ENCODE peak calls at places on chromosome 3, in six cellular contexts. One of them, this sample, is unnamed.
A peak's percentile ranks its signal among the peaks of the same experiment; 100 is the strongest.

GRCh38 chr3:138464490-138464860 is 30.1 kb downstream of the ESYT3 start:
- DNase-seq in heart right ventricle: no peak
- DNase-seq in skeletal muscle cell: no peak
- DNase-seq in epithelial cell of esophagus: no peak
- DNase-seq in AG09319: no peak
- DNase-seq in midbrain: no peak
- DNase-seq in this sample: no peak

GRCh38 chr3:169363318-169363717 is 300.2 kb downstream of the MECOM start:
- DNase-seq in heart right ventricle: no peak
- DNase-seq in skeletal muscle cell: no peak
- DNase-seq in epithelial cell of esophagus: no peak
- DNase-seq in AG09319: no peak
- DNase-seq in midbrain: no peak
- DNase-seq in this sample: no peak

GRCh38 chr3:173891272-173892100 is 493.9 kb downstream of the NLGN1 start:
- DNase-seq in heart right ventricle: no peak
- DNase-seq in skeletal muscle cell: no peak
- DNase-seq in epithelial cell of esophagus: peak; percentile 61
- DNase-seq in AG09319: no peak
- DNase-seq in midbrain: no peak
- DNase-seq in this sample: no peak

GRCh38 chr3:63766261-63766660 is 52.8 kb upstream of the C3orf49 start:
- DNase-seq in heart right ventricle: no peak
- DNase-seq in skeletal muscle cell: no peak
- DNase-seq in epithelial cell of esophagus: no peak
- DNase-seq in AG09319: no peak
- DNase-seq in midbrain: no peak
- DNase-seq in this sample: no peak

GRCh38 chr3:4493931-4494806 is 1.0 kb downstream of the ITPR1 start:
- DNase-seq in heart right ventricle: peak; percentile 30
- DNase-seq in skeletal muscle cell: no peak
- DNase-seq in epithelial cell of esophagus: peak; percentile 11
- DNase-seq in AG09319: no peak
- DNase-seq in midbrain: no peak
- DNase-seq in this sample: no peak

GRCh38 chr3:186413615-186414415 is 51.8 kb upstream of the DGKG start:
- DNase-seq in heart right ventricle: peak; percentile 28
- DNase-seq in skeletal muscle cell: peak; percentile 65
- DNase-seq in epithelial cell of esophagus: peak; percentile 21
- DNase-seq in AG09319: no peak
- DNase-seq in midbrain: peak; percentile 78
- DNase-seq in this sample: no peak

GRCh38 chr3:123333401-123333800 is 115.5 kb downstream of the ADCY5 start:
- DNase-seq in heart right ventricle: no peak
- DNase-seq in skeletal muscle cell: no peak
- DNase-seq in epithelial cell of esophagus: no peak
- DNase-seq in AG09319: no peak
- DNase-seq in midbrain: no peak
- DNase-seq in this sample: no peak

GRCh38 chr3:64340636-64341240 is 115.5 kb upstream of the PRICKLE2 start:
- DNase-seq in heart right ventricle: no peak
- DNase-seq in skeletal muscle cell: peak; percentile 89
- DNase-seq in epithelial cell of esophagus: peak; percentile 43
- DNase-seq in AG09319: no peak
- DNase-seq in midbrain: no peak
- DNase-seq in this sample: no peak

GRCh38 chr3:124919756-124920155 is 14.8 kb downstream of the MUC13 start:
- DNase-seq in heart right ventricle: no peak
- DNase-seq in skeletal muscle cell: no peak
- DNase-seq in epithelial cell of esophagus: no peak
- DNase-seq in AG09319: no peak
- DNase-seq in midbrain: no peak
- DNase-seq in this sample: no peak

GRCh38 chr3:71784914-71785593 is at the start of gene PROK2:
- DNase-seq in heart right ventricle: no peak
- DNase-seq in skeletal muscle cell: no peak
- DNase-seq in epithelial cell of esophagus: no peak
- DNase-seq in AG09319: no peak
- DNase-seq in midbrain: no peak
- DNase-seq in this sample: no peak

GRCh38 chr3:98269846-98270245 is 5.8 kb downstream of the OR5H6 start:
- DNase-seq in heart right ventricle: no peak
- DNase-seq in skeletal muscle cell: no peak
- DNase-seq in epithelial cell of esophagus: no peak
- DNase-seq in AG09319: no peak
- DNase-seq in midbrain: no peak
- DNase-seq in this sample: no peak

GRCh38 chr3:119582178-119582577 is 2.9 kb downstream of the ADPRH start:
- DNase-seq in heart right ventricle: no peak
- DNase-seq in skeletal muscle cell: no peak
- DNase-seq in epithelial cell of esophagus: peak; percentile 50
- DNase-seq in AG09319: no peak
- DNase-seq in midbrain: no peak
- DNase-seq in this sample: no peak

GRCh38 chr3:42880601-42881451 is 5.1 kb upstream of the CYP8B1 start:
- DNase-seq in heart right ventricle: peak; percentile 82
- DNase-seq in skeletal muscle cell: peak; percentile 27
- DNase-seq in epithelial cell of esophagus: peak; percentile 80
- DNase-seq in AG09319: peak; percentile 38
- DNase-seq in midbrain: peak; percentile 83
- DNase-seq in this sample: peak; percentile 85

GRCh38 chr3:179015551-179016020 is 56.0 kb downstream of the ZMAT3 start:
- DNase-seq in heart right ventricle: peak; percentile 56
- DNase-seq in skeletal muscle cell: peak; percentile 30
- DNase-seq in epithelial cell of esophagus: peak; percentile 79
- DNase-seq in AG09319: peak; percentile 48
- DNase-seq in midbrain: peak; percentile 86
- DNase-seq in this sample: no peak

GRCh38 chr3:37862219-37862711 is 585 bp downstream of the CTDSPL start:
- DNase-seq in heart right ventricle: peak; percentile 52
- DNase-seq in skeletal muscle cell: no peak
- DNase-seq in epithelial cell of esophagus: peak; percentile 67
- DNase-seq in AG09319: no peak
- DNase-seq in midbrain: peak; percentile 20
- DNase-seq in this sample: no peak

GRCh38 chr3:17912011-17912760 is 169.8 kb upstream of the TBC1D5 start:
- DNase-seq in heart right ventricle: no peak
- DNase-seq in skeletal muscle cell: no peak
- DNase-seq in epithelial cell of esophagus: no peak
- DNase-seq in AG09319: no peak
- DNase-seq in midbrain: no peak
- DNase-seq in this sample: no peak

GRCh38 chr3:150407818-150408231 is 273 bp upstream of the TSC22D2 start:
- DNase-seq in heart right ventricle: peak; percentile 96
- DNase-seq in skeletal muscle cell: no peak
- DNase-seq in epithelial cell of esophagus: no peak
- DNase-seq in AG09319: no peak
- DNase-seq in midbrain: no peak
- DNase-seq in this sample: no peak

GRCh38 chr3:126108689-126109075 is 24.8 kb upstream of the SLC41A3 start:
- DNase-seq in heart right ventricle: no peak
- DNase-seq in skeletal muscle cell: no peak
- DNase-seq in epithelial cell of esophagus: no peak
- DNase-seq in AG09319: no peak
- DNase-seq in midbrain: no peak
- DNase-seq in this sample: peak; percentile 40

GRCh38 chr3:11718582-11719405 is 75.1 kb upstream of the VGLL4 start:
- DNase-seq in heart right ventricle: peak; percentile 48
- DNase-seq in skeletal muscle cell: no peak
- DNase-seq in epithelial cell of esophagus: peak; percentile 67
- DNase-seq in AG09319: no peak
- DNase-seq in midbrain: peak; percentile 49
- DNase-seq in this sample: no peak

GRCh38 chr3:13574083-13574797 is 25.3 kb downstream of the FBLN2 start:
- DNase-seq in heart right ventricle: no peak
- DNase-seq in skeletal muscle cell: no peak
- DNase-seq in epithelial cell of esophagus: no peak
- DNase-seq in AG09319: no peak
- DNase-seq in midbrain: no peak
- DNase-seq in this sample: peak; percentile 85

GRCh38 chr3:13025090-13025489 is 48.1 kb downstream of the IQSEC1 start:
- DNase-seq in heart right ventricle: no peak
- DNase-seq in skeletal muscle cell: no peak
- DNase-seq in epithelial cell of esophagus: peak; percentile 57
- DNase-seq in AG09319: peak; percentile 12
- DNase-seq in midbrain: no peak
- DNase-seq in this sample: no peak

GRCh38 chr3:127408684-127409420 is 121.0 kb upstream of the PRR20G start:
- DNase-seq in heart right ventricle: peak; percentile 1
- DNase-seq in skeletal muscle cell: no peak
- DNase-seq in epithelial cell of esophagus: no peak
- DNase-seq in AG09319: no peak
- DNase-seq in midbrain: no peak
- DNase-seq in this sample: peak; percentile 62

GRCh38 chr3:120496278-120496975 is 45.6 kb upstream of the FSTL1 start:
- DNase-seq in heart right ventricle: no peak
- DNase-seq in skeletal muscle cell: peak; percentile 38
- DNase-seq in epithelial cell of esophagus: peak; percentile 94
- DNase-seq in AG09319: peak; percentile 44
- DNase-seq in midbrain: no peak
- DNase-seq in this sample: no peak

GRCh38 chr3:185422677-185423076 is 59.7 kb downstream of the MAP3K13 start:
- DNase-seq in heart right ventricle: no peak
- DNase-seq in skeletal muscle cell: no peak
- DNase-seq in epithelial cell of esophagus: no peak
- DNase-seq in AG09319: no peak
- DNase-seq in midbrain: no peak
- DNase-seq in this sample: no peak

GRCh38 chr3:50430186-50430585 is 70.9 kb upstream of the TMEM115 start:
- DNase-seq in heart right ventricle: no peak
- DNase-seq in skeletal muscle cell: no peak
- DNase-seq in epithelial cell of esophagus: no peak
- DNase-seq in AG09319: no peak
- DNase-seq in midbrain: no peak
- DNase-seq in this sample: no peak

GRCh38 chr3:188574885-188575284 is 420.9 kb downstream of the LPP start:
- DNase-seq in heart right ventricle: no peak
- DNase-seq in skeletal muscle cell: no peak
- DNase-seq in epithelial cell of esophagus: no peak
- DNase-seq in AG09319: no peak
- DNase-seq in midbrain: no peak
- DNase-seq in this sample: no peak

GRCh38 chr3:66239513-66240135 is 18.8 kb downstream of the SLC25A26 start:
- DNase-seq in heart right ventricle: no peak
- DNase-seq in skeletal muscle cell: no peak
- DNase-seq in epithelial cell of esophagus: no peak
- DNase-seq in AG09319: no peak
- DNase-seq in midbrain: no peak
- DNase-seq in this sample: no peak

GRCh38 chr3:149613988-149614387 is 43.8 kb downstream of the WWTR1 start:
- DNase-seq in heart right ventricle: no peak
- DNase-seq in skeletal muscle cell: no peak
- DNase-seq in epithelial cell of esophagus: no peak
- DNase-seq in AG09319: no peak
- DNase-seq in midbrain: no peak
- DNase-seq in this sample: no peak

GRCh38 chr3:16249336-16249735 is 15.4 kb downstream of the DPH3 start:
- DNase-seq in heart right ventricle: no peak
- DNase-seq in skeletal muscle cell: no peak
- DNase-seq in epithelial cell of esophagus: peak; percentile 33
- DNase-seq in AG09319: no peak
- DNase-seq in midbrain: no peak
- DNase-seq in this sample: no peak

GRCh38 chr3:57597240-57597972 is at the start of gene ARF4:
- DNase-seq in heart right ventricle: peak; percentile 99
- DNase-seq in skeletal muscle cell: peak; percentile 98
- DNase-seq in epithelial cell of esophagus: peak; percentile 100
- DNase-seq in AG09319: peak; percentile 99
- DNase-seq in midbrain: peak; percentile 99
- DNase-seq in this sample: peak; percentile 100

GRCh38 chr3:55162031-55162784 is 234.3 kb upstream of the LRTM1 start:
- DNase-seq in heart right ventricle: no peak
- DNase-seq in skeletal muscle cell: no peak
- DNase-seq in epithelial cell of esophagus: no peak
- DNase-seq in AG09319: no peak
- DNase-seq in midbrain: no peak
- DNase-seq in this sample: no peak

GRCh38 chr3:132343018-132343612 is 25.9 kb downstream of the ACP3 start:
- DNase-seq in heart right ventricle: peak; percentile 52
- DNase-seq in skeletal muscle cell: no peak
- DNase-seq in epithelial cell of esophagus: peak; percentile 70
- DNase-seq in AG09319: no peak
- DNase-seq in midbrain: peak; percentile 71
- DNase-seq in this sample: no peak

GRCh38 chr3:55771503-55771902 is 284.4 kb upstream of the WNT5A start:
- DNase-seq in heart right ventricle: no peak
- DNase-seq in skeletal muscle cell: no peak
- DNase-seq in epithelial cell of esophagus: no peak
- DNase-seq in AG09319: no peak
- DNase-seq in midbrain: no peak
- DNase-seq in this sample: no peak

GRCh38 chr3:156923349-156923748 is 97.2 kb downstream of the LEKR1 start:
- DNase-seq in heart right ventricle: no peak
- DNase-seq in skeletal muscle cell: no peak
- DNase-seq in epithelial cell of esophagus: no peak
- DNase-seq in AG09319: no peak
- DNase-seq in midbrain: no peak
- DNase-seq in this sample: no peak

This sample was measured in type B pancreatic cell.